ENCODE peak calls at places on chromosome 11, in ten cellular contexts. U, H, X, D, J, E, L, O, N and Z are unnamed samples.

GRCh38 chr11:65918211-65919150 is at the start of gene C11orf68:
- DNase-seq in U (peak; percentile 47), H (no peak), X (no peak), D (peak; percentile 33), J (no peak), E (no peak), L (no peak), O (peak; percentile 56), N (no peak), Z (no peak)

GRCh38 chr11:134561348-134561720 is 149.3 kb upstream of the B3GAT1 start:
- DNase-seq in U (no peak), H (peak; percentile 54), X (no peak), D (no peak), J (no peak), E (no peak), L (no peak), O (peak; percentile 14), N (no peak), Z (no peak)

GRCh38 chr11:82988936-82989627 is 82.6 kb downstream of the RAB30 start:
- DNase-seq in U (no peak), H (no peak), X (peak; percentile 33), D (no peak), J (no peak), E (no peak), L (no peak), O (no peak), N (no peak), Z (no peak)

GRCh38 chr11:47160753-47161133 is 15.9 kb downstream of the ARFGAP2 start:
- DNase-seq in U (no peak), H (no peak), X (no peak), D (no peak), J (no peak), E (no peak), L (no peak), O (no peak), N (no peak), Z (no peak)

GRCh38 chr11:117723625-117724024 is 73.4 kb downstream of the DSCAML1 start:
- DNase-seq in U (no peak), H (no peak), X (no peak), D (no peak), J (no peak), E (no peak), L (no peak), O (no peak), N (no peak), Z (no peak)

GRCh38 chr11:69002101-69002742 is 10.8 kb downstream of the MRGPRF start:
- DNase-seq in U (no peak), H (peak; percentile 74), X (no peak), D (no peak), J (no peak), E (no peak), L (no peak), O (no peak), N (no peak), Z (no peak)

GRCh38 chr11:63999349-64000025 is 13.2 kb downstream of the OTUB1 start:
- DNase-seq in U (peak; percentile 63), H (no peak), X (no peak), D (peak; percentile 85), J (peak; percentile 42), E (peak; percentile 98), L (peak; percentile 33), O (peak; percentile 42), N (peak; percentile 64), Z (no peak)

GRCh38 chr11:65204646-65205601 is 23.2 kb downstream of the CAPN1 start:
- DNase-seq in U (peak; percentile 53), H (no peak), X (peak; percentile 13), D (peak; percentile 22), J (no peak), E (no peak), L (no peak), O (no peak), N (peak; percentile 15), Z (no peak)

GRCh38 chr11:64317961-64318693 is at the start of gene PRDX5:
- DNase-seq in U (peak; percentile 98), H (peak; percentile 99), X (peak; percentile 94), D (peak; percentile 97), J (peak; percentile 87), E (peak; percentile 90), L (peak; percentile 94), O (peak; percentile 97), N (peak; percentile 92), Z (peak; percentile 85)

GRCh38 chr11:122071680-122072321 is 44.2 kb downstream of the BLID start:
- DNase-seq in U (no peak), H (no peak), X (no peak), D (no peak), J (no peak), E (no peak), L (no peak), O (no peak), N (peak; percentile 41), Z (no peak)

GRCh38 chr11:19642759-19643158 is 69.9 kb upstream of the NAV2 start:
- DNase-seq in U (no peak), H (no peak), X (no peak), D (no peak), J (no peak), E (no peak), L (no peak), O (no peak), N (no peak), Z (no peak)

GRCh38 chr11:81342956-81343355 is 1390.7 kb downstream of the FAM181B start:
- DNase-seq in U (no peak), H (no peak), X (no peak), D (no peak), J (no peak), E (no peak), L (no peak), O (no peak), N (no peak), Z (no peak)

GRCh38 chr11:95229199-95230053 is 1.6 kb downstream of the SESN3 start:
- DNase-seq in U (peak; percentile 33), H (no peak), X (peak; percentile 13), D (no peak), J (peak; percentile 25), E (no peak), L (no peak), O (no peak), N (peak; percentile 35), Z (no peak)

GRCh38 chr11:95230054-95231034 is 658 bp downstream of the SESN3 start:
- DNase-seq in U (peak; percentile 40), H (peak; percentile 72), X (no peak), D (no peak), J (no peak), E (peak; percentile 42), L (peak; percentile 7), O (peak; percentile 30), N (peak; percentile 15), Z (no peak)

GRCh38 chr11:95232666-95233065 is 1.7 kb upstream of the SESN3 start:
- DNase-seq in U (no peak), H (no peak), X (no peak), D (no peak), J (no peak), E (no peak), L (no peak), O (no peak), N (peak; percentile 10), Z (no peak)

GRCh38 chr11:95231126-95231880 is at the start of gene SESN3:
- DNase-seq in U (peak; percentile 100), H (peak; percentile 100), X (peak; percentile 96), D (peak; percentile 98), J (peak; percentile 100), E (peak; percentile 98), L (peak; percentile 99), O (peak; percentile 99), N (peak; percentile 100), Z (peak; percentile 90)

GRCh38 chr11:95231881-95232605 is 1.0 kb upstream of the SESN3 start:
- DNase-seq in U (peak; percentile 67), H (peak; percentile 88), X (no peak), D (peak; percentile 65), J (peak; percentile 63), E (no peak), L (peak; percentile 41), O (peak; percentile 64), N (peak; percentile 78), Z (no peak)
- H3K27ac ChIP-seq in U (peak overlapping the region; percentile 78), H (peak overlapping the region; percentile 96), X (peak overlapping the region; percentile 81), D (peak overlapping the region; percentile 93), J (peak overlapping the region; percentile 59), E (peak overlapping the region; percentile 95), L (peak overlapping the region; percentile 10), O (peak overlapping the region; percentile 84), N (peak overlapping the region; percentile 13), Z (peak overlapping the region; percentile 42)

DNA sequence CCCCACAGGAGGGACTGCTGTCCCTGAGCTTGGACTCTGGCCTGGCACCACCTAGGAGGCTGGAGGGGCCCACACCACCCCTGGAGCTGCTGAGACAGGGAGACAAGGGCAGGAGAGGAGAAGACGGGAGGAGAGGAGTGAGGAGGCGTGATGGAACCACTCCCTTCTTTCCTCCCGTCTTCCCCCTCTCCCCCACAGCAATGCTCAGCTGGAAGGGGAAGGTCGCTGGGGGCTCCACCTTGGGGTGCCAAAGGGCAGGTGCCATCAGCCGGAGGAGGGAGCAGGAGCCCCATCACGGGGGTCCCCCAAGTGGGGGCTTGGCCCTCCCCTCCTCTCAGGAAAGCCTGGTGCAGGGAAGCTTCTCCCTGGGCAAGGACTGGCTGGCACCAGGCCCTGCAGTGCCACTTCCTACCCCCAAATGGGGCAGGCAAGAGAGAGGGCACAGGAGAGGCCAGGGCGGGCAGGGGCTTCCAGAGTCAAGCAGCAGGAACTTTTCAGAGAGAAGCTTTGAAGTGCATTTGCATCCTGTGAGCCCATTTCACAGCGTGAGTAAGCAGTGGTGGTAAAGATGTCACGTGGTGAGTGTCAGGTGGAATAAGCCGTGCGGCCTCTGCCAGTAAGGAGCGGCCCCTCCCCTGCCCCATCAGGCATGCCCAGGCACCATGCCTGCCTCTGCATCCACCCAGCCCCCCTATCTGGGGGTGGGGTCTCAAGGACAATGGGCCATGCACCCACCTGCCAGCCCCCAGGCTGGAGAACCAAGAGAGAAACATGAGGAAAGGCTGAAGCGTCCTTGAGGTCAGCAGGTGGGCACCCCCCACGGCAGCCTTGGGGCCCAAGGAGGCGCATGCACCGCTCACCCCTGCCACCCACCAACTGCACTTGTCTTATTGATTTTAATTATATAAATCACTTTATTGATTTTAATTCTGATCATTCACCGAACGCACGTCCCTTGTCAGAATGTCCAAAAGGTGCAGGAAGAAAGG is 4.9 kb downstream of the IGF2 start:
- DNase-seq in U (no peak), H (no peak), X (no peak), D (no peak), J (no peak), E (no peak), L (no peak), O (no peak), N (no peak), Z (no peak)
- H3K27ac ChIP-seq in U (no peak overlapping the region), H (no peak overlapping the region), X (no peak overlapping the region), D (no peak overlapping the region), J (no peak overlapping the region), E (no peak overlapping the region), L (no peak overlapping the region), O (no peak overlapping the region), N (no peak overlapping the region), Z (no peak overlapping the region)

GRCh38 chr11:70601861-70602575 is 203.7 kb downstream of the CTTN start:
- DNase-seq in U (no peak), H (no peak), X (no peak), D (no peak), J (no peak), E (no peak), L (no peak), O (no peak), N (no peak), Z (no peak)
- H3K27ac ChIP-seq in U (no peak overlapping the region), H (no peak overlapping the region), X (no peak overlapping the region), D (no peak overlapping the region), J (no peak overlapping the region), E (no peak overlapping the region), L (no peak overlapping the region), O (no peak overlapping the region), N (no peak overlapping the region), Z (no peak overlapping the region)

DNA sequence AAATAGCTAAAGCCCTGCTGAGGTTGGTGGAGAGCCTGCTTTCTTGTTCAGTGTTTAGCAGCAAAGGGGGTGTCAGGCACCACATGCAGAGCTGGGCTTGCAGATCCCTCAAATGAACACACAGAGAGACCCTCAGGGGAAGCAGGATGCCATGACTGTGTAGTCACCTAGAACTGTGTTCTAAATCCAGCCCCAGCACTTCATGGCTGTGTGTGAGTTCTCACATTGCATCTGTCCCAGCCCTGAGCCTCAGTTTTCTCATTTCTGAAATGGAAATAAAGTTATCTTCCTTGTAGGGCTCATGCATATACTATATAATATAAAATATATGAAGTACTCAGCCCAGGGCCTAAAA is 47.1 kb downstream of the CWC15 start:
- DNase-seq in U (no peak), H (no peak), X (peak; percentile 27), D (no peak), J (peak; percentile 34), E (no peak), L (no peak), O (no peak), N (peak; percentile 32), Z (no peak)
- H3K27ac ChIP-seq in U (no peak overlapping the region), H (peak overlapping the region; percentile 77), X (peak overlapping the region; percentile 73), D (peak overlapping the region; percentile 11), J (peak overlapping the region; percentile 79), E (no peak overlapping the region), L (peak overlapping the region; percentile 79), O (peak overlapping the region; percentile 89), N (peak overlapping the region; percentile 94), Z (peak overlapping the region; percentile 92)